ENCODE peak calls at places on chromosomes 13 and 19, in six cellular contexts. O is upper lobe of left lung, M is body of pancreas, W is nephron progenitor cell, P is mucosa of descending colon, D is fibroblast of lung. H is an unnamed sample.

GRCh38 chr13:80305737-80306136 is 35.2 kb downstream of the SPRY2 start:
- DNase-seq in O (no peak), M (no peak), W (no peak), P (no peak), D (no peak), H (no peak)

GRCh38 chr19:40803857-40804782 is 5.1 kb downstream of the EGLN2 start:
- DNase-seq in O (no peak), M (peak), W (no peak), P (peak), D (no peak), H (no peak)

GRCh38 chr19:36255316-36255715 is 40.4 kb downstream of the ZNF146 start:
- DNase-seq in O (peak), M (no peak), W (no peak), P (no peak), D (no peak), H (no peak)

GRCh38 chr19:17114414-17114831 is 38.8 kb downstream of the MYO9B start:
- DNase-seq in O (no peak), M (no peak), W (no peak), P (no peak), D (no peak), H (no peak)

GRCh38 chr19:11138659-11139526 is 16.7 kb downstream of the SPC24 start:
- DNase-seq in O (peak), M (no peak), W (peak), P (peak), D (peak), H (peak)

GRCh38 chr19:4456843-4457653 is 546 bp downstream of the UBXN6 start:
- DNase-seq in O (no peak), M (no peak), W (peak), P (peak), D (peak), H (peak)

GRCh38 chr19:43432866-43433673 is 18.4 kb downstream of the TEX101 start:
- DNase-seq in O (no peak), M (peak), W (peak), P (peak), D (peak), H (peak)

GRCh38 chr19:42323852-42324654 is 1.4 kb upstream of the MEGF8 start:
- DNase-seq in O (peak), M (peak), W (peak), P (peak), D (no peak), H (no peak)

GRCh38 chr19:49057636-49058234 is at the start of gene CGB7:
- DNase-seq in O (peak), M (peak), W (peak), P (peak), D (peak), H (peak)

GRCh38 chr19:50376166-50377050 is at the start of gene NR1H2:
- DNase-seq in O (peak), M (peak), W (peak), P (peak), D (peak), H (peak)

GRCh38 chr13:37207646-37208045 is 102.2 kb upstream of the CSNK1A1L start:
- DNase-seq in O (no peak), M (no peak), W (no peak), P (no peak), D (no peak), H (no peak)

GRCh38 chr13:41652735-41653361 is 195.5 kb downstream of the RGCC start:
- DNase-seq in O (no peak), M (no peak), W (peak), P (no peak), D (peak), H (peak)

GRCh38 chr19:13085673-13086072 is 17.0 kb downstream of the LYL1 start:
- DNase-seq in O (no peak), M (no peak), W (no peak), P (no peak), D (no peak), H (no peak)

GRCh38 chr13:89982406-89983085 is 1364.9 kb upstream of the MIR17HG start:
- DNase-seq in O (no peak), M (no peak), W (no peak), P (no peak), D (peak), H (peak)

GRCh38 chr13:101698400-101698799 is 245.9 kb downstream of the ITGBL1 start:
- DNase-seq in O (no peak), M (no peak), W (no peak), P (no peak), D (peak), H (no peak)

GRCh38 chr13:39913928-39914327 is 258.5 kb downstream of the COG6 start:
- DNase-seq in O (no peak), M (no peak), W (no peak), P (no peak), D (peak), H (no peak)

GRCh38 chr19:13931582-13932378 is 6.4 kb downstream of the PODNL1 start:
- DNase-seq in O (peak), M (no peak), W (no peak), P (no peak), D (no peak), H (no peak)

GRCh38 chr19:13861714-13862531 is 15.0 kb upstream of the NANOS3 start:
- DNase-seq in O (peak), M (peak), W (peak), P (peak), D (peak), H (peak)

GRCh38 chr13:19782049-19782726 is 557 bp downstream of the PSPC1 start:
- DNase-seq in O (peak), M (peak), W (peak), P (peak), D (peak), H (peak)

GRCh38 chr19:4197228-4197624 is 14.7 kb downstream of the ANKRD24 start:
- DNase-seq in O (no peak), M (no peak), W (no peak), P (no peak), D (no peak), H (no peak)

GRCh38 chr13:23488442-23488841 is 54.9 kb upstream of the SACS start:
- DNase-seq in O (no peak), M (no peak), W (no peak), P (no peak), D (peak), H (no peak)

GRCh38 chr13:105471683-105472082 is 1063.8 kb downstream of the EFNB2 start:
- DNase-seq in O (no peak), M (no peak), W (no peak), P (no peak), D (peak), H (no peak)

GRCh38 chr19:55255618-55256423 is 3.0 kb downstream of the PPP6R1 start:
- DNase-seq in O (no peak), M (no peak), W (peak), P (peak), D (no peak), H (no peak)

GRCh38 chr13:23701646-23702045 is 131.4 kb downstream of the TNFRSF19 start:
- DNase-seq in O (peak), M (peak), W (no peak), P (peak), D (peak), H (no peak)

GRCh38 chr13:110942248-110942981 is 27.5 kb upstream of the ANKRD10 start:
- DNase-seq in O (no peak), M (no peak), W (no peak), P (no peak), D (no peak), H (no peak)

GRCh38 chr19:50329146-50329925 is at the start of gene KCNC3:
- DNase-seq in O (peak), M (peak), W (peak), P (peak), D (peak), H (peak)

GRCh38 chr13:29423050-29423449 is 172.4 kb downstream of the SLC7A1 start:
- DNase-seq in O (no peak), M (no peak), W (no peak), P (no peak), D (no peak), H (no peak)

GRCh38 chr13:112202266-112202665 is 135.3 kb downstream of the SOX1 start:
- DNase-seq in O (peak), M (no peak), W (no peak), P (no peak), D (no peak), H (no peak)

GRCh38 chr19:9645466-9645865 is 24.4 kb upstream of the ZNF561 start:
- DNase-seq in O (no peak), M (no peak), W (no peak), P (no peak), D (no peak), H (no peak)

GRCh38 chr13:38223093-38223492 is 126.6 kb upstream of the UFM1 start:
- DNase-seq in O (no peak), M (no peak), W (peak), P (no peak), D (peak), H (peak)

GRCh38 chr13:100673376-100673830 is 1.2 kb downstream of the TMTC4 start:
- DNase-seq in O (peak), M (peak), W (peak), P (no peak), D (no peak), H (peak)

DNA sequence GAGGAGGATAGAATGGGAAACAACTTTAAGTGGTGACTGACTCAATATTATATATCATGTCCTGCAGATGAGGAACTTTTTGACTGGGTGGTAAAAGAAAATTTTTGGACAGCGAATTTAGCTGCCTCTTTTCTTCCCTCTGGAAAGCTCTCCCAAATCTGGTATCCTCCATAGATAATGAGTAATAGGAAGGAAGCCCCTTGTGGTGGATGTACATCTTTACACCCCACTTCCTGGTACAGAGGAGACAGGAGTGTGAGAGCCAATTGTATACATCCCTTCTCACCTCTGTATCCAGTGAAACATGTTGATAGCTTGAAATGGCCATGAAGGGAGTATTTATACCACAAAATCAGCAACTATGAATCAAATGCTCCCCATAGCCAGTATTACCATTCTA is 17.2 kb upstream of the TDRD3 start:
- DNase-seq in O (no peak), M (no peak), W (no peak), P (no peak), D (no peak), H (no peak)
- TF ChIP-seq CTCF in O (no peak), M (no peak), W (no peak), P (no peak), D (no peak), H (no peak)

DNA sequence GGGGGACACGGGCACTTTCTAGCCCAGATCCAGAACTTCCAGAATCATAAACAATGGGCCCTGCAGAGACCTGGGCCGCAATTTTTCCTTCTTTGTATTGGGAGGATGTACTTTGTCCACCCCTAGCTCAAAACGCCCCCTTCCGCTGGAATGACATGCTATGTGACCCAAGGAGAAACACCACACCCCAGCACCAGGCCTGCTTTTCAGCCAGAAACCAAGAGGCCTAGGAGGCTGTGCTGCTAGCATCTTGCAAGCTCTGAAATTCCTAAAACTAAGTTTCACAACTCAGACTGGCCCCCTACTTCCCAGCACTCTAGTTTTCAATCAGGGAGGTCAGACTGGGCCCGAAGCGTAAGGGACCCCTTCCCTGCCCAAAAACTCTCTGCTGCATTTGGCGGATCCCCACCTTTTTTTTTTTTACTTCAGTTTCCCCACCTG is 538 bp downstream of the LSM4 start:
- DNase-seq in O (no peak), M (no peak), W (peak), P (peak), D (peak), H (peak)
- TF ChIP-seq CTCF in O (no peak), M (no peak), W (no peak), P (no peak), D (peak), H (peak)

GRCh38 chr19:2550431-2551171 is 74.7 kb downstream of the GADD45B start:
- DNase-seq in O (peak), M (no peak), W (no peak), P (no peak), D (no peak), H (no peak)
- TF ChIP-seq CTCF in O (no peak), M (no peak), W (no peak), P (no peak), D (no peak), H (no peak)

DNA sequence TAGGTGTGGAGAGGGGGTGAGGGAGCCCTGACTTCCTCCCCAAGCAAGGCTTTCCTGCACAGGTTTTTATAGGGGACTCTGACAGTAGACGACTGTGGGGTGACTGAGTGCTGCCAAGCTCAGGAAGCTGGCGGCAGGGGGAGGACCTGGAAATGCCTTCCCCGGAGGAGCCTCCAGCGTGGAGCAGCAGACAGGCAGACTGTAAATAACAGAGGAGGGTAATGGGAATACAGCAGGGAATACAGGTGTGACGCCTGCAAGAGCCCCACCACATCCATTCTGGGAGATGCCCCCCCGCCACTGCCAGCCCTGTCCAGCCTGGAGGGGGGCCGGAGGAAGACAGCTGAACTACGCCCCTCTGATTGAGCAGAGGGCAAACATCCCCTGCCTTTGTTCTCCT is 190.4 kb downstream of the UQCRFS1 start:
- DNase-seq in O (no peak), M (no peak), W (no peak), P (no peak), D (no peak), H (no peak)
- TF ChIP-seq CTCF in O (no peak), M (no peak), W (no peak), P (no peak), D (no peak), H (no peak)

DNA sequence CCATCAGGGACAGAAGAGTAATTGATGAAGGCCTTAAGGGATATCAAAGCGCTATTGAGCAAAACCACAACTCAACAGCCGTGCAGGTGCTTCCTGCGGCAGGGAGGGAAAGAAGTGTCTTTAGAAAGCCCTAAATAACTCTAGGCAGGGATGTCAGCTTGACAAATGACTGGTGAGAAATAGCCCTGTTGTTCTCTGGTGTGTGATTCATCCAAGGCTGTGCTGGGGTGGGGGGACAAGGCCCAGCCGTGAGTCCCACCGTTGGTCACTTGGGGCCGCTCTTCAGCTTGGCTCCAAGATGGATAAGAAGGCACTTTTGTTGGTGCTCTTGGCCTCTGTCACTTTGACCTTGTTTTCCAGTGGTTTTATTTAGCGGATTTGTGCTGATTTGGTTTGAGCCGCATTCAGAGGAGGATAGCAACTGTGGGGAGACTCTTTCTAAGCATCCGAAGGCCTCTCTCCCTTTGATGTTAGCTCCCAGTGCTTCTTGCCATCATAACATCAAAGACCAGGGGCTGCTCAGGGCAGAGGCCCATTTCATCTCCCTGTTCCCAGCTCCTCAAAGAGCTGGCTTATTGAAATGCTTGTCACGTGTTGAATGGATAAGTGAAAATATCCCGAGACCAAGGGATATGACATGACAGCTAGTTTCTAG is 130.3 kb upstream of the SERP2 start:
- DNase-seq in O (no peak), M (no peak), W (peak), P (no peak), D (peak), H (peak)
- TF ChIP-seq CTCF in O (peak), M (peak), W (peak), P (no peak), D (no peak), H (peak)

GRCh38 chr19:37309834-37310575 is 60.9 kb upstream of the ZNF527 start:
- DNase-seq in O (no peak), M (no peak), W (no peak), P (no peak), D (no peak), H (peak)
- TF ChIP-seq CTCF in O (no peak), M (no peak), W (no peak), P (no peak), D (no peak), H (peak)

H was measured in hepatocyte.